ENCODE peak calls at places on chromosomes 2 and 18, in ten cellular contexts. One of them, this sample, is unnamed.

GRCh38 chr2:230669386-230669935 is 43.2 kb upstream of the CAB39 start:
- DNase-seq in type B pancreatic cell: no peak
- DNase-seq in neural crest cell: no peak
- DNase-seq in CD4-positive, alpha-beta T cell: no peak
- DNase-seq in transverse colon: no peak
- DNase-seq in heart right ventricle: no peak
- DNase-seq in endothelial cell: no peak
- DNase-seq in psoas muscle: no peak
- DNase-seq in ovary: no peak
- DNase-seq in SK-N-SH: no peak
- DNase-seq in this sample: no peak

GRCh38 chr2:212245868-212246267 is 292.7 kb downstream of the ERBB4 start:
- DNase-seq in heart right ventricle: no peak
- DNase-seq in CD4-positive, alpha-beta T cell: no peak
- DNase-seq in neural crest cell: no peak
- DNase-seq in SK-N-SH: no peak
- DNase-seq in psoas muscle: no peak
- DNase-seq in endothelial cell: no peak
- DNase-seq in type B pancreatic cell: no peak
- DNase-seq in ovary: no peak
- DNase-seq in transverse colon: no peak
- DNase-seq in this sample: no peak

GRCh38 chr2:38494394-38494793 is 108.3 kb downstream of the HNRNPLL start:
- DNase-seq in ovary: no peak
- DNase-seq in heart right ventricle: no peak
- DNase-seq in CD4-positive, alpha-beta T cell: no peak
- DNase-seq in endothelial cell: no peak
- DNase-seq in SK-N-SH: no peak
- DNase-seq in psoas muscle: peak
- DNase-seq in type B pancreatic cell: no peak
- DNase-seq in transverse colon: no peak
- DNase-seq in neural crest cell: no peak
- DNase-seq in this sample: no peak

GRCh38 chr2:101114815-101115214 is 36.4 kb downstream of the TBC1D8 start:
- DNase-seq in heart right ventricle: no peak
- DNase-seq in psoas muscle: peak
- DNase-seq in neural crest cell: no peak
- DNase-seq in transverse colon: peak
- DNase-seq in SK-N-SH: no peak
- DNase-seq in endothelial cell: no peak
- DNase-seq in ovary: no peak
- DNase-seq in CD4-positive, alpha-beta T cell: no peak
- DNase-seq in type B pancreatic cell: no peak
- DNase-seq in this sample: no peak

GRCh38 chr18:75492897-75493296 is 65.4 kb upstream of the SMIM21 start:
- DNase-seq in psoas muscle: no peak
- DNase-seq in SK-N-SH: no peak
- DNase-seq in CD4-positive, alpha-beta T cell: no peak
- DNase-seq in type B pancreatic cell: no peak
- DNase-seq in ovary: no peak
- DNase-seq in neural crest cell: no peak
- DNase-seq in endothelial cell: no peak
- DNase-seq in heart right ventricle: no peak
- DNase-seq in transverse colon: no peak
- DNase-seq in this sample: no peak

GRCh38 chr2:223007531-223007930 is 44.5 kb upstream of the KCNE4 start:
- DNase-seq in neural crest cell: no peak
- DNase-seq in ovary: no peak
- DNase-seq in endothelial cell: no peak
- DNase-seq in CD4-positive, alpha-beta T cell: no peak
- DNase-seq in SK-N-SH: no peak
- DNase-seq in psoas muscle: no peak
- DNase-seq in transverse colon: no peak
- DNase-seq in heart right ventricle: no peak
- DNase-seq in type B pancreatic cell: no peak
- DNase-seq in this sample: no peak

GRCh38 chr2:19731040-19731439 is 170.7 kb downstream of the TTC32 start:
- DNase-seq in endothelial cell: no peak
- DNase-seq in neural crest cell: no peak
- DNase-seq in CD4-positive, alpha-beta T cell: no peak
- DNase-seq in SK-N-SH: no peak
- DNase-seq in type B pancreatic cell: no peak
- DNase-seq in psoas muscle: no peak
- DNase-seq in heart right ventricle: no peak
- DNase-seq in ovary: no peak
- DNase-seq in transverse colon: no peak
- DNase-seq in this sample: no peak

GRCh38 chr2:71001592-71002570 is 7.2 kb upstream of the TEX261 start:
- DNase-seq in endothelial cell: no peak
- DNase-seq in transverse colon: no peak
- DNase-seq in type B pancreatic cell: peak
- DNase-seq in heart right ventricle: no peak
- DNase-seq in CD4-positive, alpha-beta T cell: no peak
- DNase-seq in psoas muscle: no peak
- DNase-seq in SK-N-SH: peak
- DNase-seq in neural crest cell: peak
- DNase-seq in ovary: no peak
- DNase-seq in this sample: no peak

GRCh38 chr2:66686768-66687167 is 251.8 kb downstream of the MEIS1 start:
- DNase-seq in SK-N-SH: no peak
- DNase-seq in psoas muscle: no peak
- DNase-seq in transverse colon: no peak
- DNase-seq in neural crest cell: no peak
- DNase-seq in endothelial cell: no peak
- DNase-seq in ovary: no peak
- DNase-seq in heart right ventricle: no peak
- DNase-seq in CD4-positive, alpha-beta T cell: no peak
- DNase-seq in type B pancreatic cell: no peak
- DNase-seq in this sample: no peak

GRCh38 chr2:239462671-239463506 is 62.1 kb upstream of the HDAC4 start:
- DNase-seq in type B pancreatic cell: peak
- DNase-seq in psoas muscle: no peak
- DNase-seq in CD4-positive, alpha-beta T cell: no peak
- DNase-seq in heart right ventricle: no peak
- DNase-seq in neural crest cell: no peak
- DNase-seq in transverse colon: peak
- DNase-seq in ovary: no peak
- DNase-seq in SK-N-SH: no peak
- DNase-seq in endothelial cell: no peak
- DNase-seq in this sample: no peak

GRCh38 chr2:109644571-109645275 is 30.6 kb downstream of the SOWAHC start:
- DNase-seq in SK-N-SH: peak
- DNase-seq in neural crest cell: peak
- DNase-seq in ovary: no peak
- DNase-seq in CD4-positive, alpha-beta T cell: no peak
- DNase-seq in psoas muscle: no peak
- DNase-seq in type B pancreatic cell: no peak
- DNase-seq in heart right ventricle: peak
- DNase-seq in endothelial cell: no peak
- DNase-seq in transverse colon: peak
- DNase-seq in this sample: no peak

GRCh38 chr2:39511786-39512433 is 74.8 kb upstream of the MAP4K3 start:
- DNase-seq in heart right ventricle: no peak
- DNase-seq in psoas muscle: no peak
- DNase-seq in neural crest cell: no peak
- DNase-seq in transverse colon: peak
- DNase-seq in ovary: no peak
- DNase-seq in CD4-positive, alpha-beta T cell: no peak
- DNase-seq in SK-N-SH: no peak
- DNase-seq in type B pancreatic cell: no peak
- DNase-seq in endothelial cell: no peak
- DNase-seq in this sample: no peak

GRCh38 chr2:120934221-120934639 is 198.6 kb downstream of the GLI2 start:
- DNase-seq in psoas muscle: no peak
- DNase-seq in SK-N-SH: no peak
- DNase-seq in endothelial cell: no peak
- DNase-seq in transverse colon: no peak
- DNase-seq in neural crest cell: no peak
- DNase-seq in CD4-positive, alpha-beta T cell: no peak
- DNase-seq in ovary: no peak
- DNase-seq in heart right ventricle: no peak
- DNase-seq in type B pancreatic cell: no peak
- DNase-seq in this sample: no peak

GRCh38 chr18:56563568-56563967 is 74.8 kb downstream of the TXNL1 start:
- DNase-seq in type B pancreatic cell: no peak
- DNase-seq in ovary: no peak
- DNase-seq in neural crest cell: peak
- DNase-seq in heart right ventricle: no peak
- DNase-seq in endothelial cell: peak
- DNase-seq in psoas muscle: no peak
- DNase-seq in SK-N-SH: no peak
- DNase-seq in transverse colon: no peak
- DNase-seq in CD4-positive, alpha-beta T cell: no peak
- DNase-seq in this sample: no peak
- TF ChIP-seq CTCF in type B pancreatic cell: peak
- TF ChIP-seq CTCF in ovary: no peak
- TF ChIP-seq CTCF in neural crest cell: peak
- TF ChIP-seq CTCF in heart right ventricle: peak
- TF ChIP-seq CTCF in endothelial cell: peak
- TF ChIP-seq CTCF in psoas muscle: no peak
- TF ChIP-seq CTCF in SK-N-SH: peak
- TF ChIP-seq CTCF in transverse colon: no peak
- TF ChIP-seq CTCF in CD4-positive, alpha-beta T cell: no peak
- TF ChIP-seq CTCF in this sample: no peak

DNA sequence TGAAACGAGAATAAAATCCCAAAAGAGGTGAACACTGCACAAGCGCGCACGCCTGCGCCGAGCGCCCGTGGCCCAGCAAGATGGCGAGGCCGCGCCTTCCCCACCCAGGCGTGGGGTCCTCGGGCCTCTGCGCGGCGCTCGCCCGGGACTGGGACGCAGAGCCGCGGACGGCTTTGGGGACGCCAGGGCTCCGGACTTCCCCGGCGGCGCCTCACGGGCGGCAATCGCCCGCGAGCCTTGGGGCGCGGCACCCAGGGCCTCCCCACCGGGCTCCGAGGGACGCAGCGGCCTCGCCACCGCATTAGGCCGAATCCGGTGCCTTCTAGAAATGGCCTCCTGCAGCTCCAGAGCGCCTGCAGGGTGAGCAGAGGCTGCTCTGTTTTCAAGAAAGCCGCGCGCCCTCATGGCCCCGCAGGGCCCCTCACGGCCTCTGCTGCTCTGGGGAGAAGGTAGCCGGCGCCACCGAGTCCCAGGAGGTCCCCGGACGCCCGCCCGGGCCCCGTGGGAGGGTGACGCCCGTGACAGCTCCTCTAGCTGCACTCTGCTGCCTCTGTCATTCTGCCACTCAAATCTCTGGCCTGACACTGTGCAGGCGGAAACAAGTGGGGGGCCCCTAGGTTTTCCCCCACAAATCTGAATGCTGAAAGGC is 35.9 kb upstream of the POMC start:
- DNase-seq in type B pancreatic cell: no peak
- DNase-seq in transverse colon: no peak
- DNase-seq in ovary: no peak
- DNase-seq in endothelial cell: no peak
- DNase-seq in neural crest cell: no peak
- DNase-seq in psoas muscle: no peak
- DNase-seq in heart right ventricle: peak
- DNase-seq in SK-N-SH: no peak
- DNase-seq in CD4-positive, alpha-beta T cell: no peak
- DNase-seq in this sample: peak
- TF ChIP-seq CTCF in type B pancreatic cell: no peak
- TF ChIP-seq CTCF in transverse colon: no peak
- TF ChIP-seq CTCF in ovary: no peak
- TF ChIP-seq CTCF in endothelial cell: no peak
- TF ChIP-seq CTCF in neural crest cell: no peak
- TF ChIP-seq CTCF in psoas muscle: no peak
- TF ChIP-seq CTCF in heart right ventricle: no peak
- TF ChIP-seq CTCF in SK-N-SH: no peak
- TF ChIP-seq CTCF in CD4-positive, alpha-beta T cell: no peak
- TF ChIP-seq CTCF in this sample: no peak

DNA sequence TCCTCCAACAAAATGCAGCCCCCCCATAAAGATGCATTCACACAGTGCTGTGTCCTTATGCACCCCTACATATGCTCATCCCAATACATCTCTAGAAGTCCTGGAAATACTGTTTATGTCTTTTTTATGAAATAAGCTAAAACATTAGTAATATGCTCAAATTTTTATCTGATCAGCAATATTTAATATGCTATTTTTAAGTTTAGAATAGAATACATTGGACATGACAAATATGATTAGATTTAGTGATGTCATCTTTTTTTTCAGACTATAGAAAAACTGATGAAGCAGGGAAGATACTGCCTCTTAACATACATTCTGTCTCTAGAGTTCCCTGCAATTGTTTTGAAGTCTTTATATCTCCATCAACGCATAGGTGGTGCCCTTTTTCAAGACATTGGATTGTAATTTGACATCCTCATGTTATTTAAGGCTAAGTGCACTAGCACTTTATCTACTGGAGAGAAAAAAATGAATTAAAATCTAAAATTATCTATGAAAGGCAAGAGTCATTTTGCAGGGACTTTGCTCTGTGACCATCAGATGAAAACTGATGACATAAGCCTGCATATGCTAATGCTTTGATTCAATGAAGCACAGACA is 395.3 kb downstream of the LPIN1 start:
- DNase-seq in neural crest cell: no peak
- DNase-seq in transverse colon: no peak
- DNase-seq in heart right ventricle: no peak
- DNase-seq in ovary: no peak
- DNase-seq in CD4-positive, alpha-beta T cell: no peak
- DNase-seq in psoas muscle: no peak
- DNase-seq in type B pancreatic cell: no peak
- DNase-seq in SK-N-SH: peak
- DNase-seq in endothelial cell: no peak
- DNase-seq in this sample: no peak
- TF ChIP-seq CTCF in neural crest cell: no peak
- TF ChIP-seq CTCF in transverse colon: no peak
- TF ChIP-seq CTCF in heart right ventricle: no peak
- TF ChIP-seq CTCF in ovary: no peak
- TF ChIP-seq CTCF in CD4-positive, alpha-beta T cell: no peak
- TF ChIP-seq CTCF in psoas muscle: no peak
- TF ChIP-seq CTCF in type B pancreatic cell: no peak
- TF ChIP-seq CTCF in SK-N-SH: peak
- TF ChIP-seq CTCF in endothelial cell: no peak
- TF ChIP-seq CTCF in this sample: no peak

DNA sequence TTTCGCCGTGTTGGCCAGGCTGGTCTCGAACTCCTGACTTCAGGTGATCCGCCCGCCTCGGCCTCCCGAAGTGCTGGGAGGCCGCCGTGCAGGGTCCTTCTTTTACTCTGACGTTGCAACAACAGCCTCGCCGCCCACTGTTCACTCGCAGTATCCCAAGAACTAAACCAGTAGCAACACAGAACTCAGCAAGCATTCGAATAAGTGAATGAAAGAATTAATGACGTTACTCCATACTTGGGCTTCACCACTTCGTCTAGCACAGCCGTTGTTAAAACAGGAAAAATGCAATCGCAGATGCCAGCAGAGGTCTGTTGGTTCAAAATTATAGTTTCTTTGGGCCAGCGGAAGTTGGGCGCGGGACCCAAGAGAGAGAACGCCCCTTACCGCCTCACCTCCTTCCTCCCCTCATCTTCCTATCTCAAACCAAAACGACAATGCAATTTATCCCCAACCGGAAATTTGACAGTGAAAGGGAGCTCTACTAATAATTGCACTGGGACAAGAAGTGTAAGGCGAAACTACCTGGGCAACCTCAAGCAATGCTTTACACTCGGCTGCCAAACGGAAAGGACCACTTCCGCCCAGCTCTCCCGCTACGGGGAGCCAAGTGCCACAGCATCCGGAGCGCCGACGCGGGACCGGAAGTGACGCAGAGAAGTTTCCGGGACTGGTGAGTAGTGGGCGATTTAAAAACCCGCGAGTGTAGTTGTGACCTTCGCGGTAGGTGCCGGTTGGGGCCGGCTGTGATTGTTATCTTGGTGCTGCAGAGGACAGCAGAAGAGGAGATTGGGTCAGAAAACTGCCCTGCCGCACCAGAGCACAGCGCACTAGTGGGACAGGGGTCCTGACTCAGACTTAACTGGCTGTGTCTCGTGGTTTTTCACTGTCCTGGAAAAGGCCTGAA is at the start of the genes NIF3L1 and PPIL3:
- DNase-seq in CD4-positive, alpha-beta T cell: peak
- DNase-seq in neural crest cell: peak
- DNase-seq in heart right ventricle: peak
- DNase-seq in endothelial cell: peak
- DNase-seq in SK-N-SH: peak
- DNase-seq in transverse colon: peak
- DNase-seq in psoas muscle: peak
- DNase-seq in ovary: peak
- DNase-seq in type B pancreatic cell: peak
- DNase-seq in this sample: peak
- TF ChIP-seq CTCF in CD4-positive, alpha-beta T cell: no peak
- TF ChIP-seq CTCF in neural crest cell: no peak
- TF ChIP-seq CTCF in heart right ventricle: no peak
- TF ChIP-seq CTCF in endothelial cell: no peak
- TF ChIP-seq CTCF in SK-N-SH: no peak
- TF ChIP-seq CTCF in transverse colon: no peak
- TF ChIP-seq CTCF in psoas muscle: no peak
- TF ChIP-seq CTCF in ovary: no peak
- TF ChIP-seq CTCF in type B pancreatic cell: no peak
- TF ChIP-seq CTCF in this sample: no peak

This sample was measured in natural killer cell.